ENCODE peak calls at places on chromosomes 12 and 14, in five cellular contexts. One of them, this sample, is unnamed.
A peak's percentile ranks its signal among the peaks of the same experiment; 100 is the strongest.

GRCh38 chr14:90815817-90816662 is at the start of gene TTC7B:
- DNase-seq in GM04504: no peak
- DNase-seq in adrenal gland: peak; percentile 31
- DNase-seq in IMR-90: peak; percentile 24
- DNase-seq in AG09309: no peak
- DNase-seq in this sample: no peak

GRCh38 chr12:57110189-57111045 is 745 bp downstream of the STAT6 start:
- DNase-seq in GM04504: no peak
- DNase-seq in IMR-90: peak; percentile 37
- DNase-seq in AG09309: no peak
- DNase-seq in adrenal gland: peak; percentile 77
- DNase-seq in this sample: peak; percentile 33

GRCh38 chr12:64088431-64089349 is 133.4 kb downstream of the KICS2 start:
- DNase-seq in GM04504: peak; percentile 84
- DNase-seq in AG09309: peak; percentile 82
- DNase-seq in IMR-90: peak; percentile 97
- DNase-seq in adrenal gland: peak; percentile 89
- DNase-seq in this sample: peak; percentile 100

GRCh38 chr14:51139221-51139681 is 44.3 kb upstream of the TRIM9 start:
- DNase-seq in adrenal gland: peak; percentile 32
- DNase-seq in IMR-90: no peak
- DNase-seq in GM04504: no peak
- DNase-seq in AG09309: no peak
- DNase-seq in this sample: no peak

GRCh38 chr12:56193025-56193578 is 3.8 kb upstream of the SMARCC2 start:
- DNase-seq in GM04504: peak; percentile 60
- DNase-seq in IMR-90: peak; percentile 87
- DNase-seq in AG09309: peak; percentile 54
- DNase-seq in adrenal gland: peak; percentile 92
- DNase-seq in this sample: peak; percentile 71

GRCh38 chr12:76422878-76423438 is 74.7 kb upstream of the BBS10 start:
- DNase-seq in AG09309: no peak
- DNase-seq in IMR-90: peak; percentile 82
- DNase-seq in GM04504: no peak
- DNase-seq in adrenal gland: no peak
- DNase-seq in this sample: no peak

GRCh38 chr12:54068423-54069070 is 14.9 kb downstream of the HOXC4 start:
- DNase-seq in AG09309: no peak
- DNase-seq in IMR-90: no peak
- DNase-seq in adrenal gland: no peak
- DNase-seq in GM04504: no peak
- DNase-seq in this sample: no peak

GRCh38 chr12:123367511-123367910 is 2.9 kb upstream of the SBNO1 start:
- DNase-seq in IMR-90: no peak
- DNase-seq in AG09309: no peak
- DNase-seq in GM04504: no peak
- DNase-seq in adrenal gland: no peak
- DNase-seq in this sample: no peak

GRCh38 chr12:114136656-114137055 is 170.5 kb upstream of the RBM19 start:
- DNase-seq in GM04504: no peak
- DNase-seq in AG09309: no peak
- DNase-seq in IMR-90: no peak
- DNase-seq in adrenal gland: no peak
- DNase-seq in this sample: no peak

GRCh38 chr12:112331891-112332290 is 50.3 kb downstream of the HECTD4 start:
- DNase-seq in adrenal gland: no peak
- DNase-seq in AG09309: no peak
- DNase-seq in IMR-90: no peak
- DNase-seq in GM04504: no peak
- DNase-seq in this sample: no peak

GRCh38 chr12:19105468-19105867 is 24.1 kb upstream of the PLEKHA5 start:
- DNase-seq in AG09309: no peak
- DNase-seq in IMR-90: no peak
- DNase-seq in adrenal gland: no peak
- DNase-seq in GM04504: no peak
- DNase-seq in this sample: no peak

GRCh38 chr14:24411468-24412454 is 13.0 kb downstream of the NYNRIN start:
- DNase-seq in IMR-90: peak; percentile 59
- DNase-seq in adrenal gland: peak; percentile 64
- DNase-seq in AG09309: peak; percentile 11
- DNase-seq in GM04504: no peak
- DNase-seq in this sample: no peak

GRCh38 chr14:49857427-49858003 is 4.9 kb upstream of the NEMF start:
- DNase-seq in adrenal gland: no peak
- DNase-seq in IMR-90: no peak
- DNase-seq in AG09309: no peak
- DNase-seq in GM04504: no peak
- DNase-seq in this sample: no peak

GRCh38 chr12:26150737-26151450 is 26.1 kb upstream of the BHLHE41 start:
- DNase-seq in adrenal gland: no peak
- DNase-seq in IMR-90: peak; percentile 79
- DNase-seq in GM04504: peak; percentile 59
- DNase-seq in AG09309: peak; percentile 46
- DNase-seq in this sample: no peak

GRCh38 chr14:91177073-91177796 is 63.4 kb downstream of the DGLUCY start:
- DNase-seq in IMR-90: peak; percentile 70
- DNase-seq in GM04504: peak; percentile 42
- DNase-seq in adrenal gland: peak; percentile 64
- DNase-seq in AG09309: peak; percentile 29
- DNase-seq in this sample: peak; percentile 40

GRCh38 chr14:37585971-37586759 is 8.9 kb downstream of the FOXA1 start:
- DNase-seq in IMR-90: no peak
- DNase-seq in adrenal gland: no peak
- DNase-seq in AG09309: no peak
- DNase-seq in GM04504: no peak
- DNase-seq in this sample: no peak

GRCh38 chr12:56046027-56046780 is 4.5 kb downstream of the RPS26 start:
- DNase-seq in GM04504: no peak
- DNase-seq in adrenal gland: no peak
- DNase-seq in AG09309: no peak
- DNase-seq in IMR-90: no peak
- DNase-seq in this sample: no peak

GRCh38 chr12:127293507-127294310 is 973.3 kb upstream of the TMEM132C start:
- DNase-seq in AG09309: no peak
- DNase-seq in IMR-90: peak; percentile 33
- DNase-seq in adrenal gland: peak; percentile 64
- DNase-seq in GM04504: peak; percentile 44
- DNase-seq in this sample: no peak

GRCh38 chr12:46664771-46665287 is 161.0 kb downstream of the SLC38A4 start:
- DNase-seq in IMR-90: peak; percentile 96
- DNase-seq in adrenal gland: no peak
- DNase-seq in GM04504: peak; percentile 71
- DNase-seq in AG09309: peak; percentile 78
- DNase-seq in this sample: peak; percentile 90

GRCh38 chr14:101927859-101928258 is 36.5 kb upstream of the DYNC1H1 start:
- DNase-seq in AG09309: peak; percentile 89
- DNase-seq in GM04504: peak; percentile 92
- DNase-seq in adrenal gland: peak; percentile 93
- DNase-seq in IMR-90: peak; percentile 98
- DNase-seq in this sample: peak; percentile 67

GRCh38 chr14:51972566-51972965 is 16.8 kb upstream of the RTRAF start:
- DNase-seq in GM04504: no peak
- DNase-seq in adrenal gland: no peak
- DNase-seq in IMR-90: peak; percentile 26
- DNase-seq in AG09309: no peak
- DNase-seq in this sample: no peak

GRCh38 chr12:59895161-59895785 is 299.4 kb downstream of the SLC16A7 start:
- DNase-seq in AG09309: no peak
- DNase-seq in IMR-90: no peak
- DNase-seq in GM04504: no peak
- DNase-seq in adrenal gland: no peak
- DNase-seq in this sample: no peak

GRCh38 chr14:37179896-37180502 is 7.6 kb upstream of the SLC25A21 start:
- DNase-seq in GM04504: no peak
- DNase-seq in AG09309: no peak
- DNase-seq in adrenal gland: no peak
- DNase-seq in IMR-90: peak; percentile 86
- DNase-seq in this sample: peak; percentile 70

GRCh38 chr14:23306113-23306411 is 571 bp upstream of the BCL2L2 start:
- DNase-seq in adrenal gland: no peak
- DNase-seq in GM04504: no peak
- DNase-seq in AG09309: no peak
- DNase-seq in IMR-90: no peak
- DNase-seq in this sample: no peak

GRCh38 chr14:47227051-47227600 is 448.3 kb downstream of the MDGA2 start:
- DNase-seq in IMR-90: no peak
- DNase-seq in GM04504: no peak
- DNase-seq in adrenal gland: no peak
- DNase-seq in AG09309: no peak
- DNase-seq in this sample: no peak

GRCh38 chr12:79203103-79203502 is 338.5 kb downstream of the SYT1 start:
- DNase-seq in IMR-90: no peak
- DNase-seq in adrenal gland: no peak
- DNase-seq in AG09309: no peak
- DNase-seq in GM04504: no peak
- DNase-seq in this sample: no peak

GRCh38 chr12:14995583-14996425 is 23.0 kb downstream of the PDE6H start:
- DNase-seq in AG09309: peak; percentile 41
- DNase-seq in IMR-90: peak; percentile 79
- DNase-seq in GM04504: peak; percentile 26
- DNase-seq in adrenal gland: no peak
- DNase-seq in this sample: peak; percentile 40

GRCh38 chr12:39946361-39946948 is 159.4 kb downstream of the SLC2A13 start:
- DNase-seq in AG09309: no peak
- DNase-seq in IMR-90: no peak
- DNase-seq in GM04504: no peak
- DNase-seq in adrenal gland: no peak
- DNase-seq in this sample: no peak

GRCh38 chr14:20441466-20441865 is 5.5 kb upstream of the KLHL33 start:
- DNase-seq in GM04504: no peak
- DNase-seq in AG09309: no peak
- DNase-seq in IMR-90: no peak
- DNase-seq in adrenal gland: no peak
- DNase-seq in this sample: no peak

GRCh38 chr14:69354383-69355154 is 43.5 kb downstream of the ERH start:
- DNase-seq in IMR-90: peak; percentile 5
- DNase-seq in adrenal gland: no peak
- DNase-seq in GM04504: no peak
- DNase-seq in AG09309: no peak
- DNase-seq in this sample: no peak

GRCh38 chr12:2834581-2835491 is at the start of gene NRIP2:
- DNase-seq in adrenal gland: peak; percentile 47
- DNase-seq in AG09309: no peak
- DNase-seq in GM04504: no peak
- DNase-seq in IMR-90: peak; percentile 73
- DNase-seq in this sample: no peak

GRCh38 chr14:101905614-101906013 is 58.8 kb upstream of the DYNC1H1 start:
- DNase-seq in GM04504: no peak
- DNase-seq in IMR-90: no peak
- DNase-seq in adrenal gland: no peak
- DNase-seq in AG09309: no peak
- DNase-seq in this sample: no peak

GRCh38 chr14:98913967-98914620 is 357.9 kb downstream of the BCL11B start:
- DNase-seq in adrenal gland: no peak
- DNase-seq in GM04504: no peak
- DNase-seq in IMR-90: no peak
- DNase-seq in AG09309: no peak
- DNase-seq in this sample: no peak

GRCh38 chr14:28515571-28515970 is 251.0 kb upstream of the FOXG1 start:
- DNase-seq in IMR-90: peak; percentile 0
- DNase-seq in AG09309: no peak
- DNase-seq in GM04504: no peak
- DNase-seq in adrenal gland: no peak
- DNase-seq in this sample: peak; percentile 52

GRCh38 chr12:104865080-104865479 is 93.0 kb downstream of the SLC41A2 start:
- DNase-seq in IMR-90: no peak
- DNase-seq in adrenal gland: no peak
- DNase-seq in GM04504: no peak
- DNase-seq in AG09309: no peak
- DNase-seq in this sample: no peak

GRCh38 chr14:68794130-68794855 is 1.4 kb upstream of the ZFP36L1 start:
- DNase-seq in AG09309: peak; percentile 93
- DNase-seq in GM04504: peak; percentile 96
- DNase-seq in IMR-90: peak; percentile 95
- DNase-seq in adrenal gland: peak; percentile 94
- DNase-seq in this sample: peak; percentile 82

GRCh38 chr12:54024127-54024526 is 4.1 kb upstream of the HOXC6 start:
- DNase-seq in GM04504: no peak
- DNase-seq in IMR-90: no peak
- DNase-seq in adrenal gland: no peak
- DNase-seq in AG09309: no peak
- DNase-seq in this sample: no peak

This sample was measured in HS-5.